ENCODE peak calls at places on chromosomes 12 and 14, in ten cellular contexts. M, E, W, U, K, C, J, B, X and O are unnamed samples.

GRCh38 chr14:101518611-101519048 is 42.7 kb upstream of the DIO3 start:
- DNase-seq in M (peak; percentile 86), E (no peak), W (no peak), U (peak; percentile 3), K (no peak), C (peak; percentile 23), J (no peak), B (peak; percentile 66), X (peak; percentile 61), O (no peak)

GRCh38 chr14:76465651-76466050 is 89.7 kb downstream of the ESRRB start:
- DNase-seq in M (no peak), E (no peak), W (no peak), U (no peak), K (no peak), C (no peak), J (no peak), B (no peak), X (no peak), O (no peak)

GRCh38 chr14:77043177-77043983 is 14.9 kb upstream of the IRF2BPL start:
- DNase-seq in M (peak; percentile 57), E (peak; percentile 96), W (peak; percentile 94), U (peak; percentile 91), K (no peak), C (peak; percentile 63), J (peak; percentile 49), B (peak; percentile 66), X (no peak), O (peak; percentile 99)

GRCh38 chr14:68658029-68658509 is 134.8 kb downstream of the ZFP36L1 start:
- DNase-seq in M (no peak), E (no peak), W (no peak), U (no peak), K (no peak), C (peak; percentile 15), J (no peak), B (no peak), X (no peak), O (no peak)

GRCh38 chr12:27009926-27010325 is 4.3 kb downstream of the TM7SF3 start:
- DNase-seq in M (no peak), E (no peak), W (no peak), U (no peak), K (no peak), C (no peak), J (no peak), B (no peak), X (no peak), O (peak; percentile 9)

GRCh38 chr14:55057919-55058318 is 6.5 kb downstream of the MAPK1IP1L start:
- DNase-seq in M (no peak), E (no peak), W (no peak), U (no peak), K (no peak), C (no peak), J (no peak), B (no peak), X (no peak), O (no peak)

GRCh38 chr12:46874642-46875041 is 48.8 kb upstream of the SLC38A4 start:
- DNase-seq in M (no peak), E (peak; percentile 76), W (peak; percentile 5), U (peak; percentile 25), K (no peak), C (peak; percentile 26), J (no peak), B (no peak), X (no peak), O (peak; percentile 91)

GRCh38 chr12:6038160-6038559 is 86.3 kb downstream of the VWF start:
- DNase-seq in M (no peak), E (peak; percentile 81), W (peak; percentile 66), U (peak; percentile 90), K (peak; percentile 86), C (peak; percentile 58), J (peak; percentile 93), B (no peak), X (no peak), O (peak; percentile 66)

GRCh38 chr14:61112506-61112905 is 131.5 kb downstream of the SLC38A6 start:
- DNase-seq in M (no peak), E (no peak), W (no peak), U (no peak), K (no peak), C (no peak), J (no peak), B (no peak), X (no peak), O (no peak)

GRCh38 chr14:61110683-61111082 is 129.6 kb downstream of the SLC38A6 start:
- DNase-seq in M (no peak), E (no peak), W (no peak), U (no peak), K (no peak), C (no peak), J (no peak), B (no peak), X (no peak), O (no peak)

GRCh38 chr14:61109288-61109687 is 128.2 kb downstream of the SLC38A6 start:
- DNase-seq in M (no peak), E (no peak), W (no peak), U (no peak), K (no peak), C (no peak), J (no peak), B (no peak), X (no peak), O (no peak)

GRCh38 chr14:61113561-61113960 is 132.5 kb downstream of the SLC38A6 start:
- DNase-seq in M (no peak), E (no peak), W (no peak), U (no peak), K (no peak), C (no peak), J (no peak), B (no peak), X (no peak), O (no peak)

GRCh38 chr14:61111145-61112130 is 130.4 kb downstream of the SLC38A6 start:
- DNase-seq in M (no peak), E (peak; percentile 28), W (peak; percentile 67), U (peak; percentile 67), K (no peak), C (no peak), J (no peak), B (no peak), X (no peak), O (no peak)
- H3K4me3 ChIP-seq in M (peak overlapping the region; percentile 11), E (no peak overlapping the region), W (no peak overlapping the region), U (no peak overlapping the region), K (no peak overlapping the region), C (no peak overlapping the region), J (no peak overlapping the region), B (no peak overlapping the region), X (no peak overlapping the region), O (no peak overlapping the region)

GRCh38 chr14:106879241-106879640 is 1352.9 kb downstream of the TMEM121 start:
- DNase-seq in M (no peak), E (no peak), W (no peak), U (no peak), K (peak; percentile 84), C (peak; percentile 54), J (peak; percentile 79), B (peak; percentile 64), X (peak; percentile 71), O (no peak)
- TF ChIP-seq CTCF in M (no peak), E (peak; percentile 62), W (no peak), U (peak; percentile 29), K (peak; percentile 64), C (peak; percentile 41), J (peak; percentile 47), B (peak; percentile 48), X (peak; percentile 54), O (no peak)

GRCh38 chr12:88812610-88813009 is 232.3 kb upstream of the KITLG start:
- DNase-seq in M (no peak), E (no peak), W (no peak), U (no peak), K (no peak), C (no peak), J (no peak), B (no peak), X (no peak), O (no peak)

GRCh38 chr12:88810806-88811205 is 230.5 kb upstream of the KITLG start:
- DNase-seq in M (no peak), E (no peak), W (peak; percentile 41), U (peak; percentile 63), K (no peak), C (no peak), J (no peak), B (no peak), X (no peak), O (peak; percentile 65)

GRCh38 chr12:88820012-88820411 is 239.7 kb upstream of the KITLG start:
- DNase-seq in M (no peak), E (no peak), W (no peak), U (no peak), K (no peak), C (no peak), J (no peak), B (no peak), X (no peak), O (no peak)

GRCh38 chr12:88816201-88816600 is 235.9 kb upstream of the KITLG start:
- DNase-seq in M (no peak), E (no peak), W (peak; percentile 33), U (no peak), K (no peak), C (no peak), J (no peak), B (no peak), X (no peak), O (peak; percentile 12)

GRCh38 chr12:88814789-88815188 is 234.5 kb upstream of the KITLG start:
- DNase-seq in M (no peak), E (no peak), W (no peak), U (no peak), K (no peak), C (no peak), J (no peak), B (no peak), X (no peak), O (no peak)
- H3K4me3 ChIP-seq in M (no peak overlapping the region), E (no peak overlapping the region), W (no peak overlapping the region), U (no peak overlapping the region), K (no peak overlapping the region), C (no peak overlapping the region), J (no peak overlapping the region), B (no peak overlapping the region), X (no peak overlapping the region), O (no peak overlapping the region)

GRCh38 chr14:21991130-21991529 is 317.5 kb upstream of the OR4E1 start:
- DNase-seq in M (no peak), E (no peak), W (no peak), U (no peak), K (no peak), C (no peak), J (no peak), B (no peak), X (no peak), O (no peak)

GRCh38 chr14:21987937-21988336 is 314.3 kb upstream of the OR4E1 start:
- DNase-seq in M (no peak), E (peak; percentile 20), W (no peak), U (peak; percentile 58), K (no peak), C (peak; percentile 21), J (peak; percentile 70), B (no peak), X (no peak), O (peak; percentile 3)

GRCh38 chr14:21988413-21988812 is 314.8 kb upstream of the OR4E1 start:
- DNase-seq in M (no peak), E (no peak), W (no peak), U (no peak), K (no peak), C (no peak), J (no peak), B (no peak), X (no peak), O (no peak)

GRCh38 chr14:21989090-21989489 is 315.5 kb upstream of the OR4E1 start:
- DNase-seq in M (no peak), E (no peak), W (no peak), U (no peak), K (no peak), C (no peak), J (peak; percentile 29), B (no peak), X (no peak), O (no peak)

DNA sequence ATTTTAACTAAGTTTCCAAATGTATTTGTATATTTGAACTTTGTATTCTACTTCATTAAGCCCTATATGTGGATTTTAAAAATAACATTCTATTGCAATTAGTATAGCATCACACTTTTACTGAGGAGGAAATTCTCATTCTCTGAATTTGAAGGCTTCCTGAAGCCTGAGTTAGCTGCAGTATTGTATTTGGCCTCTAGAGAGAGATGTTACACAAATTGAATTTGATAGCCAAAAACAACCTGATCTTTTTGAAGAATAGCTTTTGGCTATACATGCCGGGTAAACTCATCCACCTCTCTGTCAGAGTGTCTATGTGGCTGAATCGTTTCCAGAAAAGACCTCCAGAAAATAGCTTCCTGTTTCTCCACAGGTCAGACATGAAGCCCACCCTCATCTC is 316.5 kb upstream of the OR4E1 start:
- DNase-seq in M (no peak), E (no peak), W (no peak), U (peak; percentile 27), K (no peak), C (no peak), J (peak; percentile 27), B (no peak), X (no peak), O (no peak)
- TF ChIP-seq CTCF in M (peak; percentile 17), E (peak; percentile 31), W (peak; percentile 24), U (peak; percentile 46), K (peak; percentile 58), C (peak; percentile 25), J (peak; percentile 35), B (no peak), X (peak; percentile 35), O (peak; percentile 40)